ENCODE peak calls at places on chromosomes 5 and 9, in four cellular contexts. C is GM12878, F is HepG2, N is K562. V is an unnamed sample.

GRCh38 chr9:32783168-32783891 is at the start of gene TMEM215:
- DNase-seq in N (no peak), F (no peak), C (no peak), V (peak)

GRCh38 chr5:147055850-147056523 is 177.4 kb upstream of the PPP2R2B start:
- DNase-seq in C (no peak), F (no peak), N (no peak), V (no peak)

GRCh38 chr5:61582421-61582820 is 250.4 kb downstream of the ZSWIM6 start:
- DNase-seq in C (no peak), F (no peak), N (no peak), V (no peak)

GRCh38 chr5:173159256-173159655 is 14.9 kb downstream of the BNIP1 start:
- DNase-seq in C (no peak), F (no peak), N (no peak), V (no peak)

GRCh38 chr9:14433293-14433818 is 119.4 kb upstream of the NFIB start:
- DNase-seq in N (no peak), C (no peak), F (no peak), V (no peak)

GRCh38 chr9:122463828-122464632 is 13.7 kb downstream of the OR1J1 start:
- DNase-seq in F (peak), N (peak), C (peak), V (peak)

GRCh38 chr9:22169732-22170131 is 160.6 kb upstream of the CDKN2B start:
- DNase-seq in C (no peak), N (no peak), F (no peak), V (no peak)

GRCh38 chr5:32225445-32225844 is 51.3 kb upstream of the GOLPH3 start:
- DNase-seq in C (no peak), F (peak), N (no peak), V (no peak)

GRCh38 chr9:33166263-33167083 is 663 bp downstream of the B4GALT1 start:
- DNase-seq in C (no peak), N (peak), F (no peak), V (no peak)

GRCh38 chr9:134637241-134637640 is 4.4 kb upstream of the COL5A1 start:
- DNase-seq in N (no peak), F (no peak), C (no peak), V (no peak)

GRCh38 chr5:56951131-56951945 is 585 bp downstream of the MIER3 start:
- DNase-seq in F (no peak), N (no peak), C (no peak), V (peak)

GRCh38 chr5:6255956-6256355 is 122.4 kb downstream of the MED10 start:
- DNase-seq in F (no peak), N (no peak), C (no peak), V (no peak)

GRCh38 chr9:110579763-110580255 is 268 bp upstream of the SVEP1 start:
- DNase-seq in F (no peak), C (no peak), N (no peak), V (peak)

GRCh38 chr5:67100301-67100700 is 96.3 kb downstream of the CD180 start:
- DNase-seq in C (no peak), F (no peak), N (no peak), V (no peak)

GRCh38 chr5:93436083-93436482 is 144.9 kb downstream of the NR2F1-AS1 start:
- DNase-seq in N (no peak), F (no peak), C (no peak), V (no peak)

GRCh38 chr9:95077766-95078382 is 239.6 kb downstream of the FANCC start:
- DNase-seq in N (no peak), C (no peak), F (no peak), V (no peak)
- TF ChIP-seq TCF7 in N (no peak), C (no peak), F (no peak), V (no peak)

GRCh38 chr9:129170229-129170628 is 7.8 kb downstream of the IER5L start:
- DNase-seq in N (no peak), C (no peak), F (no peak), V (no peak)

GRCh38 chr9:129163753-129164152 is 14.3 kb downstream of the IER5L start:
- DNase-seq in F (no peak), N (no peak), C (no peak), V (no peak)

GRCh38 chr9:129164246-129164930 is 13.7 kb downstream of the IER5L start:
- DNase-seq in F (peak), N (no peak), C (no peak), V (no peak)

GRCh38 chr9:129165198-129165597 is 12.9 kb downstream of the IER5L start:
- DNase-seq in F (no peak), N (no peak), C (no peak), V (no peak)

DNA sequence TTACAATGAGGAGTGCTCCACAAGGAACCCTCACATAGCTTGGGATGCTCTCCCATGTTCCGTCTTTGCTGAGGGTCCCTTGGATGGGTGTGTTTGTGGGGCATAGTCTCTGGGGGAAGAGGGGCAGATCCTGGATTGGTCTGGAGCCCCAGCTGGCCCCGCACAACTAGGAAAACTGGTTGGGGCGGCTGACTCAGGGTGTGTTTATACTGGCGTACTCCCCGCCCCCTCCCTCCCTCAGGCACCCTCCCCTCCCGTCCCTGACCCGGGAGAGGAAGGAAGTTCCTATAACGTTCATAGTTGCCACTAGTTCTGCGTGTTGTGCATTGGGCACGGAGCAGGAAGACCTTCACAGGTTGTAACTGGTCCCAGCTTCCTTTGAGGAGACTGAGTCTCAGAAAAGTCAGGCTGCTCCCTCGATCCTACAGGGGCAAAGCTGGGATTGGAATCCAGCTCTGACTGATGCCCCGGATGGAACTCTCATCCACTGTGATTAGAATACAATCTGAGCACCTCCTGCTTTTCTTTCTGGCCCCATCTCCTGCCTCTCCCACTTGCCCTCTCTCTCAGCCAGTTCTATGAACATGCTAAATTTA is 11.0 kb downstream of the IER5L start:
- DNase-seq in F (peak), N (peak), C (no peak), V (peak)
- TF ChIP-seq USF2 in F (no peak), N (no peak), C (no peak), V (no peak)

GRCh38 chr9:86281577-86282076 is 711 bp downstream of the ISCA1 start:
- DNase-seq in F (peak), C (peak), N (no peak), V (no peak)
- TF ChIP-seq TCF7 in F (peak), C (no peak), N (no peak), V (no peak)

GRCh38 chr5:175056831-175057230 is 332.4 kb downstream of the MSX2 start:
- DNase-seq in C (no peak), F (no peak), N (no peak), V (no peak)

GRCh38 chr5:175060264-175060663 is 335.9 kb downstream of the MSX2 start:
- DNase-seq in F (no peak), N (no peak), C (no peak), V (no peak)

GRCh38 chr5:175059687-175060194 is 335.4 kb downstream of the MSX2 start:
- DNase-seq in C (no peak), F (peak), N (no peak), V (peak)
- TF ChIP-seq USF2 in C (no peak), F (no peak), N (no peak), V (no peak)

DNA sequence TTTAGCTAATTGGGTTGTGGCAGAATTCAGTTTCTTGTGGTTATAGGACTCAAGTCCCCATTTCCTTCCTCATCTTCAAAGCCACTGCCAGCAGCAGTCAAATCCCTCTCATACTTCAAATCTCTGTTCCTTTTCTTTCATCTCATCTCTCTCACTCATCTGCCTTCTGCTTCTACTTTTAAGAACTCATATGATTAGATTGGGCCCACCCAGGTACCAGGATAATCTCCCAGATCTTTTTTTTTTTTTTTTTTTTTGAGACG is 8.0 kb upstream of the REEP5 start:
- DNase-seq in N (no peak), F (no peak), C (peak), V (no peak)
- TF ChIP-seq TCF7 in N (no peak), F (no peak), C (peak), V (no peak)